ENCODE peak calls at places on chromosomes 11 and 22, in nine cellular contexts. A is IMR-90, U is ovary, H is stomach, M is spleen, E is tibial nerve, D is adrenal gland, Z is Peyer's patch, R is right lobe of liver. G is an unnamed sample.
A peak's percentile ranks its signal among the peaks of the same experiment; 100 is the strongest.

GRCh38 chr11:63862923-63863322 is 24.0 kb downstream of the MARK2 start:
- DNase-seq in A (no peak), U (no peak), H (peak; percentile 84), M (no peak), E (no peak), D (peak; percentile 45), Z (peak; percentile 64), R (peak; percentile 82), G (peak; percentile 77)

GRCh38 chr11:112797653-112798293 is 163.4 kb upstream of the NCAM1 start:
- DNase-seq in A (no peak), U (no peak), H (peak; percentile 68), M (no peak), E (no peak), D (peak; percentile 68), Z (peak; percentile 53), R (no peak), G (no peak)

GRCh38 chr11:102367364-102367763 is 20.4 kb downstream of the BIRC2 start:
- DNase-seq in A (peak; percentile 23), U (no peak), H (no peak), M (no peak), E (no peak), D (no peak), Z (no peak), R (no peak), G (no peak)

GRCh38 chr11:94504689-94505293 is 7.5 kb upstream of the C11orf97 start:
- DNase-seq in A (peak; percentile 68), U (no peak), H (no peak), M (no peak), E (no peak), D (no peak), Z (no peak), R (no peak), G (no peak)

GRCh38 chr22:44182591-44183588 is 2.2 kb downstream of the PARVG start:
- DNase-seq in A (no peak), U (no peak), H (peak; percentile 57), M (peak; percentile 95), E (no peak), D (peak; percentile 53), Z (peak; percentile 87), R (peak; percentile 59), G (peak; percentile 69)

GRCh38 chr11:115959098-115959497 is 454.9 kb upstream of the CADM1 start:
- DNase-seq in A (no peak), U (no peak), H (no peak), M (no peak), E (no peak), D (no peak), Z (no peak), R (no peak), G (no peak)

GRCh38 chr11:16606784-16607674 is 131.4 kb upstream of the C11orf58 start:
- DNase-seq in A (peak; percentile 41), U (peak; percentile 54), H (peak; percentile 28), M (peak; percentile 73), E (peak; percentile 16), D (peak; percentile 37), Z (no peak), R (peak; percentile 65), G (peak; percentile 47)

GRCh38 chr11:129946256-129946655 is 50.9 kb upstream of the NFRKB start:
- DNase-seq in A (peak; percentile 27), U (no peak), H (no peak), M (no peak), E (no peak), D (no peak), Z (no peak), R (no peak), G (no peak)

GRCh38 chr11:1177020-1177770 is 19.4 kb downstream of the MUC5AC start:
- DNase-seq in A (no peak), U (no peak), H (no peak), M (no peak), E (no peak), D (no peak), Z (no peak), R (no peak), G (no peak)

GRCh38 chr11:115334932-115335788 is 169.1 kb downstream of the CADM1 start:
- DNase-seq in A (peak; percentile 52), U (no peak), H (no peak), M (no peak), E (no peak), D (no peak), Z (no peak), R (no peak), G (no peak)

GRCh38 chr11:107821199-107821926 is 37.2 kb downstream of the SLC35F2 start:
- DNase-seq in A (peak; percentile 50), U (no peak), H (no peak), M (no peak), E (no peak), D (no peak), Z (no peak), R (no peak), G (no peak)

GRCh38 chr11:107827041-107827440 is 31.5 kb downstream of the SLC35F2 start:
- DNase-seq in A (no peak), U (no peak), H (no peak), M (no peak), E (no peak), D (no peak), Z (no peak), R (no peak), G (no peak)

GRCh38 chr11:107830915-107831540 is 27.6 kb downstream of the SLC35F2 start:
- DNase-seq in A (no peak), U (no peak), H (peak; percentile 51), M (no peak), E (no peak), D (no peak), Z (no peak), R (no peak), G (peak; percentile 22)

GRCh38 chr11:107824668-107825369 is 33.8 kb downstream of the SLC35F2 start:
- DNase-seq in A (peak; percentile 38), U (no peak), H (no peak), M (no peak), E (no peak), D (no peak), Z (no peak), R (no peak), G (no peak)

GRCh38 chr11:107825875-107826274 is 32.7 kb downstream of the SLC35F2 start:
- DNase-seq in A (no peak), U (no peak), H (no peak), M (no peak), E (no peak), D (no peak), Z (no peak), R (no peak), G (no peak)
- TF ChIP-seq POLR2A in A (no peak), U (no peak), H (no peak), M (no peak), E (no peak), D (no peak), Z (no peak), R (no peak), G (no peak)

GRCh38 chr11:117130879-117131278 is 13.2 kb upstream of the PAFAH1B2 start:
- DNase-seq in A (no peak), U (no peak), H (no peak), M (no peak), E (no peak), D (no peak), Z (no peak), R (no peak), G (no peak)

GRCh38 chr11:117128289-117128688 is 15.8 kb upstream of the PAFAH1B2 start:
- DNase-seq in A (no peak), U (no peak), H (no peak), M (peak; percentile 20), E (no peak), D (no peak), Z (no peak), R (no peak), G (no peak)

GRCh38 chr11:117122546-117122945 is 21.5 kb upstream of the PAFAH1B2 start:
- DNase-seq in A (no peak), U (no peak), H (no peak), M (no peak), E (no peak), D (no peak), Z (no peak), R (no peak), G (no peak)

GRCh38 chr11:117126223-117126965 is 17.7 kb upstream of the PAFAH1B2 start:
- DNase-seq in A (no peak), U (no peak), H (no peak), M (no peak), E (no peak), D (no peak), Z (no peak), R (no peak), G (no peak)

DNA sequence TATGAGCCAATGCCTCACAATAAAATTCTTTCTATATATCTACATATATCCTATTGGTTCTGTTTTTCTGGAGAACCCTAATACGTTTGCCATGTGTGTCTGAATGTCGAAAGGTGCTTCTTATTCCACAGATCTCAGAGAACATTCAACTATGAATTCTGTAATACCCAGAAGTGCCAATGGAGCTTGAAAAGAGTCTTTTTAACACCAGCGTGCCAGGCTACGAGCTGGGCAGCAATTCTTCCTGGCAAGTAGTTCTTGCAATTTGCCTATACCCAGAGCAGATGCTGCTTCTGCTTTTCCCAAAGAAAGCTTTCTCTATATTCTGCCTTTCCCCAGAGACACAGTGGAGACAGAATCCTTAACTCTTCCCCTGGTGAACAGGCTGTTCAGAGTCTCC is 16.9 kb upstream of the PAFAH1B2 start:
- DNase-seq in A (no peak), U (no peak), H (no peak), M (peak; percentile 42), E (no peak), D (no peak), Z (no peak), R (no peak), G (no peak)
- H3K4me3 ChIP-seq in A (no peak overlapping the region), U (no peak overlapping the region), H (no peak overlapping the region), M (no peak overlapping the region), E (no peak overlapping the region), D (no peak overlapping the region), Z (no peak overlapping the region), R (no peak overlapping the region), G (no peak overlapping the region)

GRCh38 chr22:29301716-29302401 is 4.6 kb upstream of the GAS2L1 start:
- DNase-seq in A (no peak), U (peak; percentile 18), H (no peak), M (no peak), E (no peak), D (no peak), Z (peak; percentile 45), R (no peak), G (no peak)

GRCh38 chr22:29300467-29300806 is 6.0 kb upstream of the GAS2L1 start:
- DNase-seq in A (no peak), U (no peak), H (no peak), M (no peak), E (no peak), D (no peak), Z (no peak), R (no peak), G (peak; percentile 6)

GRCh38 chr22:29298641-29299040 is 7.8 kb upstream of the GAS2L1 start:
- DNase-seq in A (no peak), U (peak; percentile 14), H (no peak), M (no peak), E (no peak), D (no peak), Z (no peak), R (peak; percentile 45), G (no peak)

GRCh38 chr22:29300807-29301601 is 5.4 kb upstream of the GAS2L1 start:
- DNase-seq in A (no peak), U (peak; percentile 20), H (no peak), M (no peak), E (no peak), D (no peak), Z (no peak), R (peak; percentile 37), G (peak; percentile 8)

GRCh38 chr22:29299136-29299900 is 7.1 kb upstream of the GAS2L1 start:
- DNase-seq in A (no peak), U (peak; percentile 22), H (no peak), M (no peak), E (no peak), D (no peak), Z (no peak), R (no peak), G (no peak)
- TF ChIP-seq POLR2A in A (no peak), U (no peak), H (no peak), M (no peak), E (no peak), D (no peak), Z (no peak), R (no peak), G (no peak)

GRCh38 chr11:123559418-123559817 is 95.0 kb downstream of the SCN3B start:
- DNase-seq in A (peak; percentile 36), U (no peak), H (no peak), M (no peak), E (no peak), D (no peak), Z (no peak), R (no peak), G (no peak)
- H3K4me3 ChIP-seq in A (no peak overlapping the region), U (no peak overlapping the region), H (peak overlapping the region; percentile 36), M (no peak overlapping the region), E (peak overlapping the region; percentile 15), D (no peak overlapping the region), Z (peak overlapping the region; percentile 39), R (no peak overlapping the region), G (no peak overlapping the region)